ENCODE peak calls at places on chromosomes 2 and 18, in eight cellular contexts. One of them, this sample, is unnamed.

GRCh38 chr2:222903234-222904220 is 42.7 kb downstream of the ACSL3 start:
- DNase-seq in body of pancreas: peak
- DNase-seq in lung: no peak
- DNase-seq in stomach: peak
- DNase-seq in tibial artery: no peak
- DNase-seq in mammary epithelial cell: peak
- DNase-seq in upper lobe of right lung: no peak
- DNase-seq in dorsolateral prefrontal cortex: no peak
- DNase-seq in this sample: peak

GRCh38 chr2:46749042-46749461 is 166.6 kb downstream of the MCFD2 start:
- DNase-seq in body of pancreas: peak
- DNase-seq in dorsolateral prefrontal cortex: no peak
- DNase-seq in tibial artery: no peak
- DNase-seq in upper lobe of right lung: no peak
- DNase-seq in lung: no peak
- DNase-seq in stomach: no peak
- DNase-seq in mammary epithelial cell: peak
- DNase-seq in this sample: no peak

GRCh38 chr2:8333177-8333831 is 348.6 kb upstream of the ID2 start:
- DNase-seq in dorsolateral prefrontal cortex: no peak
- DNase-seq in upper lobe of right lung: no peak
- DNase-seq in lung: no peak
- DNase-seq in mammary epithelial cell: no peak
- DNase-seq in tibial artery: no peak
- DNase-seq in body of pancreas: no peak
- DNase-seq in stomach: no peak
- DNase-seq in this sample: no peak

GRCh38 chr2:205556357-205556756 is 125.9 kb upstream of the NRP2 start:
- DNase-seq in tibial artery: no peak
- DNase-seq in body of pancreas: no peak
- DNase-seq in dorsolateral prefrontal cortex: no peak
- DNase-seq in upper lobe of right lung: no peak
- DNase-seq in mammary epithelial cell: no peak
- DNase-seq in lung: no peak
- DNase-seq in stomach: no peak
- DNase-seq in this sample: no peak

GRCh38 chr2:23607925-23608324 is 222.9 kb downstream of the KLHL29 start:
- DNase-seq in mammary epithelial cell: no peak
- DNase-seq in lung: no peak
- DNase-seq in dorsolateral prefrontal cortex: no peak
- DNase-seq in body of pancreas: no peak
- DNase-seq in upper lobe of right lung: no peak
- DNase-seq in stomach: no peak
- DNase-seq in tibial artery: no peak
- DNase-seq in this sample: no peak

GRCh38 chr2:56680971-56681631 is 497.3 kb downstream of the CCDC85A start:
- DNase-seq in tibial artery: no peak
- DNase-seq in lung: no peak
- DNase-seq in upper lobe of right lung: no peak
- DNase-seq in mammary epithelial cell: peak
- DNase-seq in body of pancreas: no peak
- DNase-seq in dorsolateral prefrontal cortex: no peak
- DNase-seq in stomach: no peak
- DNase-seq in this sample: no peak

GRCh38 chr18:38256366-38256765 is 690.8 kb upstream of the CELF4 start:
- DNase-seq in mammary epithelial cell: peak
- DNase-seq in dorsolateral prefrontal cortex: no peak
- DNase-seq in upper lobe of right lung: no peak
- DNase-seq in tibial artery: no peak
- DNase-seq in lung: no peak
- DNase-seq in stomach: no peak
- DNase-seq in body of pancreas: no peak
- DNase-seq in this sample: no peak

GRCh38 chr2:186543561-186544131 is 46.2 kb upstream of the ITGAV start:
- DNase-seq in dorsolateral prefrontal cortex: no peak
- DNase-seq in upper lobe of right lung: no peak
- DNase-seq in tibial artery: no peak
- DNase-seq in stomach: no peak
- DNase-seq in lung: no peak
- DNase-seq in mammary epithelial cell: peak
- DNase-seq in body of pancreas: no peak
- DNase-seq in this sample: no peak

GRCh38 chr2:127053731-127054603 is 53.0 kb downstream of the BIN1 start:
- DNase-seq in lung: no peak
- DNase-seq in upper lobe of right lung: peak
- DNase-seq in body of pancreas: peak
- DNase-seq in mammary epithelial cell: no peak
- DNase-seq in stomach: peak
- DNase-seq in dorsolateral prefrontal cortex: no peak
- DNase-seq in tibial artery: no peak
- DNase-seq in this sample: no peak

GRCh38 chr2:231992888-231993287 is 31.4 kb downstream of the DIS3L2 start:
- DNase-seq in body of pancreas: no peak
- DNase-seq in upper lobe of right lung: no peak
- DNase-seq in mammary epithelial cell: no peak
- DNase-seq in stomach: no peak
- DNase-seq in dorsolateral prefrontal cortex: no peak
- DNase-seq in tibial artery: no peak
- DNase-seq in lung: no peak
- DNase-seq in this sample: no peak

GRCh38 chr2:232000439-232000838 is 38.9 kb downstream of the DIS3L2 start:
- DNase-seq in body of pancreas: no peak
- DNase-seq in tibial artery: no peak
- DNase-seq in stomach: no peak
- DNase-seq in dorsolateral prefrontal cortex: no peak
- DNase-seq in upper lobe of right lung: no peak
- DNase-seq in lung: no peak
- DNase-seq in mammary epithelial cell: no peak
- DNase-seq in this sample: no peak

GRCh38 chr2:231998046-231998445 is 36.5 kb downstream of the DIS3L2 start:
- DNase-seq in mammary epithelial cell: no peak
- DNase-seq in dorsolateral prefrontal cortex: no peak
- DNase-seq in body of pancreas: no peak
- DNase-seq in lung: no peak
- DNase-seq in upper lobe of right lung: no peak
- DNase-seq in stomach: no peak
- DNase-seq in tibial artery: no peak
- DNase-seq in this sample: no peak

GRCh38 chr2:232001073-232001472 is 39.6 kb downstream of the DIS3L2 start:
- DNase-seq in dorsolateral prefrontal cortex: no peak
- DNase-seq in body of pancreas: no peak
- DNase-seq in tibial artery: no peak
- DNase-seq in stomach: no peak
- DNase-seq in lung: no peak
- DNase-seq in mammary epithelial cell: no peak
- DNase-seq in upper lobe of right lung: no peak
- DNase-seq in this sample: no peak

GRCh38 chr2:231996797-231997555 is 35.5 kb downstream of the DIS3L2 start:
- DNase-seq in body of pancreas: no peak
- DNase-seq in dorsolateral prefrontal cortex: no peak
- DNase-seq in stomach: no peak
- DNase-seq in upper lobe of right lung: no peak
- DNase-seq in mammary epithelial cell: no peak
- DNase-seq in lung: no peak
- DNase-seq in tibial artery: no peak
- DNase-seq in this sample: no peak
- TF ChIP-seq CTCF in body of pancreas: no peak
- TF ChIP-seq CTCF in dorsolateral prefrontal cortex: no peak
- TF ChIP-seq CTCF in stomach: no peak
- TF ChIP-seq CTCF in upper lobe of right lung: no peak
- TF ChIP-seq CTCF in mammary epithelial cell: no peak
- TF ChIP-seq CTCF in lung: no peak
- TF ChIP-seq CTCF in tibial artery: no peak
- TF ChIP-seq CTCF in this sample: no peak

GRCh38 chr2:20443276-20443920 is 3.5 kb upstream of the RHOB start:
- DNase-seq in dorsolateral prefrontal cortex: no peak
- DNase-seq in stomach: peak
- DNase-seq in body of pancreas: peak
- DNase-seq in tibial artery: peak
- DNase-seq in lung: peak
- DNase-seq in mammary epithelial cell: no peak
- DNase-seq in upper lobe of right lung: peak
- DNase-seq in this sample: peak
- TF ChIP-seq CTCF in dorsolateral prefrontal cortex: peak
- TF ChIP-seq CTCF in stomach: peak
- TF ChIP-seq CTCF in body of pancreas: peak
- TF ChIP-seq CTCF in tibial artery: peak
- TF ChIP-seq CTCF in lung: peak
- TF ChIP-seq CTCF in mammary epithelial cell: peak
- TF ChIP-seq CTCF in upper lobe of right lung: peak
- TF ChIP-seq CTCF in this sample: peak

GRCh38 chr2:84735383-84735782 is 145.5 kb downstream of the TRABD2A start:
- DNase-seq in mammary epithelial cell: no peak
- DNase-seq in upper lobe of right lung: no peak
- DNase-seq in dorsolateral prefrontal cortex: no peak
- DNase-seq in tibial artery: no peak
- DNase-seq in lung: no peak
- DNase-seq in body of pancreas: no peak
- DNase-seq in stomach: no peak
- DNase-seq in this sample: no peak

GRCh38 chr2:84741182-84741822 is 139.6 kb downstream of the TRABD2A start:
- DNase-seq in stomach: peak
- DNase-seq in upper lobe of right lung: no peak
- DNase-seq in lung: no peak
- DNase-seq in dorsolateral prefrontal cortex: no peak
- DNase-seq in body of pancreas: peak
- DNase-seq in tibial artery: no peak
- DNase-seq in mammary epithelial cell: peak
- DNase-seq in this sample: no peak
- TF ChIP-seq CTCF in stomach: peak
- TF ChIP-seq CTCF in upper lobe of right lung: peak
- TF ChIP-seq CTCF in lung: peak
- TF ChIP-seq CTCF in dorsolateral prefrontal cortex: no peak
- TF ChIP-seq CTCF in body of pancreas: no peak
- TF ChIP-seq CTCF in tibial artery: no peak
- TF ChIP-seq CTCF in mammary epithelial cell: peak
- TF ChIP-seq CTCF in this sample: peak

GRCh38 chr2:240234503-240234951 is 94.1 kb upstream of the OTOS start:
- DNase-seq in dorsolateral prefrontal cortex: peak
- DNase-seq in mammary epithelial cell: peak
- DNase-seq in lung: no peak
- DNase-seq in tibial artery: peak
- DNase-seq in upper lobe of right lung: peak
- DNase-seq in stomach: no peak
- DNase-seq in body of pancreas: no peak
- DNase-seq in this sample: no peak

GRCh38 chr2:240233891-240234502 is 93.5 kb upstream of the OTOS start:
- DNase-seq in tibial artery: peak
- DNase-seq in mammary epithelial cell: no peak
- DNase-seq in stomach: no peak
- DNase-seq in body of pancreas: no peak
- DNase-seq in dorsolateral prefrontal cortex: peak
- DNase-seq in upper lobe of right lung: peak
- DNase-seq in lung: no peak
- DNase-seq in this sample: no peak

GRCh38 chr2:240231838-240232244 is 91.4 kb upstream of the OTOS start:
- DNase-seq in lung: no peak
- DNase-seq in body of pancreas: no peak
- DNase-seq in mammary epithelial cell: no peak
- DNase-seq in dorsolateral prefrontal cortex: peak
- DNase-seq in stomach: peak
- DNase-seq in upper lobe of right lung: peak
- DNase-seq in tibial artery: no peak
- DNase-seq in this sample: no peak

GRCh38 chr2:240232264-240232915 is 91.9 kb upstream of the OTOS start:
- DNase-seq in upper lobe of right lung: no peak
- DNase-seq in lung: no peak
- DNase-seq in stomach: no peak
- DNase-seq in tibial artery: peak
- DNase-seq in mammary epithelial cell: no peak
- DNase-seq in dorsolateral prefrontal cortex: no peak
- DNase-seq in body of pancreas: peak
- DNase-seq in this sample: no peak

GRCh38 chr2:240232961-240233890 is 92.8 kb upstream of the OTOS start:
- DNase-seq in mammary epithelial cell: peak
- DNase-seq in stomach: peak
- DNase-seq in tibial artery: peak
- DNase-seq in body of pancreas: peak
- DNase-seq in dorsolateral prefrontal cortex: peak
- DNase-seq in upper lobe of right lung: peak
- DNase-seq in lung: peak
- DNase-seq in this sample: peak
- TF ChIP-seq CTCF in mammary epithelial cell: peak
- TF ChIP-seq CTCF in stomach: peak
- TF ChIP-seq CTCF in tibial artery: peak
- TF ChIP-seq CTCF in body of pancreas: peak
- TF ChIP-seq CTCF in dorsolateral prefrontal cortex: peak
- TF ChIP-seq CTCF in upper lobe of right lung: peak
- TF ChIP-seq CTCF in lung: peak
- TF ChIP-seq CTCF in this sample: peak

GRCh38 chr2:225768741-225769140 is 369.2 kb downstream of the NYAP2 start:
- DNase-seq in mammary epithelial cell: no peak
- DNase-seq in tibial artery: no peak
- DNase-seq in upper lobe of right lung: no peak
- DNase-seq in lung: no peak
- DNase-seq in dorsolateral prefrontal cortex: no peak
- DNase-seq in body of pancreas: no peak
- DNase-seq in stomach: no peak
- DNase-seq in this sample: no peak
- TF ChIP-seq CTCF in mammary epithelial cell: no peak
- TF ChIP-seq CTCF in tibial artery: no peak
- TF ChIP-seq CTCF in upper lobe of right lung: no peak
- TF ChIP-seq CTCF in lung: no peak
- TF ChIP-seq CTCF in dorsolateral prefrontal cortex: no peak
- TF ChIP-seq CTCF in body of pancreas: no peak
- TF ChIP-seq CTCF in stomach: no peak
- TF ChIP-seq CTCF in this sample: no peak

DNA sequence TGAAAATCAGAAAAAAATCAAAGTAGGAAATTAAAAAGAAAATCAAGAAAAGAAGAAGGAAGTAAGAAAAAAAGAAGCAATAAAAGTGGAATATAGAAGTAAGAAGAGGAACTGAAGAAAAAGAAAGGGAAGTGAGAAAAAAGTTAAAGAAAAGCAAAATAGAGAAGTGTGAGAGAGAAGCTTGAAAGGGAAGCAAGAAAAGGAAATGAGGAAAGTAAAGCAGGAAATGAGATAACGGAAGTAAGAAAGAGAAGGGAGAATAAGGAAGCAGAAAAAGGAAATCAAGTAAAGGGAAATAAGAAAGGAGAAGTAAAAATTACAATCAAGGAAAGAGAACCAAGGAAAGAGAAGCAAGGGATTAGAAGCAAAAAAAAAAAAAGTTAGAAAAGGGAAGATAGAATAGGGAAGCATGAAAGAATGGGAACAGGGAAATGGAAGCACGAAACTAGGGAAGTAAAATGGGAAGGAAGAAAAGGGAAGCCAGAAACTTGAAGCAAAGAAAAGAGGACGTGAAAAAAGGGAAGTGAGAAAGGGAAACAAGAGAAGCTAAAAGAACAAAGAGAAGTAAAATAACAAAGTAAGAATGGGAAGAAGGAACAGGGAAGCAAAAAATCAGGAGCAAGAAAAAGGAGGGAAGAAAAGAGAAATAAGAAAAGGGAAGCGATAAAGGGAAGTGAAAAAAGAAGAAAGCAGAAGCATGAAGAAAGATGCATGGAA is 243.3 kb upstream of the NCKAP5 start:
- DNase-seq in lung: no peak
- DNase-seq in stomach: no peak
- DNase-seq in tibial artery: no peak
- DNase-seq in body of pancreas: no peak
- DNase-seq in upper lobe of right lung: no peak
- DNase-seq in dorsolateral prefrontal cortex: no peak
- DNase-seq in mammary epithelial cell: no peak
- DNase-seq in this sample: no peak
- TF ChIP-seq CTCF in lung: no peak
- TF ChIP-seq CTCF in stomach: no peak
- TF ChIP-seq CTCF in tibial artery: no peak
- TF ChIP-seq CTCF in body of pancreas: no peak
- TF ChIP-seq CTCF in upper lobe of right lung: no peak
- TF ChIP-seq CTCF in dorsolateral prefrontal cortex: no peak
- TF ChIP-seq CTCF in mammary epithelial cell: no peak
- TF ChIP-seq CTCF in this sample: no peak

This sample was measured in neural crest cell.